ENCODE peak calls at places on chromosome 14, in nine cellular contexts. One of them, this sample, is unnamed.

GRCh38 chr14:71139058-71139946 is 232.0 kb downstream of the PCNX1 start:
- DNase-seq in K562: peak; percentile 66
- DNase-seq in prostate gland: peak; percentile 14
- DNase-seq in spleen: peak; percentile 87
- DNase-seq in GM23338: peak; percentile 85
- DNase-seq in transverse colon: peak; percentile 61
- DNase-seq in HCT116: peak; percentile 21
- DNase-seq in sigmoid colon: no peak
- DNase-seq in stomach: peak; percentile 54
- DNase-seq in this sample: no peak

GRCh38 chr14:59356298-59356697 is 108.9 kb downstream of the GPR135 start:
- DNase-seq in sigmoid colon: no peak
- DNase-seq in K562: no peak
- DNase-seq in stomach: no peak
- DNase-seq in prostate gland: no peak
- DNase-seq in GM23338: no peak
- DNase-seq in HCT116: no peak
- DNase-seq in transverse colon: no peak
- DNase-seq in spleen: no peak
- DNase-seq in this sample: no peak

GRCh38 chr14:71475916-71476315 is 456.3 kb upstream of the RGS6 start:
- DNase-seq in HCT116: no peak
- DNase-seq in sigmoid colon: no peak
- DNase-seq in K562: no peak
- DNase-seq in prostate gland: no peak
- DNase-seq in spleen: no peak
- DNase-seq in GM23338: no peak
- DNase-seq in stomach: no peak
- DNase-seq in transverse colon: no peak
- DNase-seq in this sample: no peak

GRCh38 chr14:89855961-89856360 is 98.6 kb downstream of the EFCAB11 start:
- DNase-seq in spleen: no peak
- DNase-seq in stomach: no peak
- DNase-seq in prostate gland: no peak
- DNase-seq in GM23338: no peak
- DNase-seq in transverse colon: no peak
- DNase-seq in sigmoid colon: no peak
- DNase-seq in K562: no peak
- DNase-seq in HCT116: no peak
- DNase-seq in this sample: no peak

GRCh38 chr14:100074431-100075100 is 9.3 kb downstream of the EVL start:
- DNase-seq in HCT116: no peak
- DNase-seq in transverse colon: no peak
- DNase-seq in stomach: no peak
- DNase-seq in spleen: no peak
- DNase-seq in GM23338: no peak
- DNase-seq in K562: no peak
- DNase-seq in prostate gland: no peak
- DNase-seq in sigmoid colon: no peak
- DNase-seq in this sample: no peak

GRCh38 chr14:34713681-34714319 is 593 bp downstream of the CFL2 start:
- DNase-seq in K562: peak; percentile 29
- DNase-seq in HCT116: no peak
- DNase-seq in transverse colon: peak; percentile 37
- DNase-seq in spleen: no peak
- DNase-seq in stomach: peak; percentile 27
- DNase-seq in sigmoid colon: peak; percentile 79
- DNase-seq in GM23338: peak; percentile 33
- DNase-seq in prostate gland: peak; percentile 28
- DNase-seq in this sample: no peak

GRCh38 chr14:96362071-96362964 is 823 bp downstream of the ATG2B start:
- DNase-seq in HCT116: peak; percentile 63
- DNase-seq in GM23338: peak; percentile 33
- DNase-seq in transverse colon: peak; percentile 68
- DNase-seq in stomach: peak; percentile 44
- DNase-seq in spleen: peak; percentile 74
- DNase-seq in sigmoid colon: no peak
- DNase-seq in K562: peak; percentile 69
- DNase-seq in prostate gland: peak; percentile 84
- DNase-seq in this sample: peak; percentile 19

GRCh38 chr14:102594514-102595175 is 2.2 kb downstream of the RCOR1 start:
- DNase-seq in sigmoid colon: peak; percentile 81
- DNase-seq in HCT116: peak; percentile 63
- DNase-seq in stomach: peak; percentile 75
- DNase-seq in K562: peak; percentile 84
- DNase-seq in spleen: peak; percentile 87
- DNase-seq in prostate gland: peak; percentile 42
- DNase-seq in transverse colon: peak; percentile 85
- DNase-seq in GM23338: peak; percentile 85
- DNase-seq in this sample: peak; percentile 61

GRCh38 chr14:31207746-31208545 is at the start of gene HECTD1:
- DNase-seq in stomach: peak; percentile 89
- DNase-seq in K562: peak; percentile 89
- DNase-seq in spleen: no peak
- DNase-seq in GM23338: peak; percentile 90
- DNase-seq in prostate gland: peak; percentile 89
- DNase-seq in transverse colon: peak; percentile 93
- DNase-seq in HCT116: peak; percentile 67
- DNase-seq in sigmoid colon: peak; percentile 95
- DNase-seq in this sample: peak; percentile 52

GRCh38 chr14:23561873-23562821 is 5.4 kb downstream of the AP1G2 start:
- DNase-seq in K562: no peak
- DNase-seq in stomach: no peak
- DNase-seq in sigmoid colon: peak; percentile 85
- DNase-seq in HCT116: no peak
- DNase-seq in spleen: no peak
- DNase-seq in GM23338: no peak
- DNase-seq in transverse colon: no peak
- DNase-seq in prostate gland: no peak
- DNase-seq in this sample: no peak

GRCh38 chr14:40447032-40447431 is 1014.8 kb upstream of the FBXO33 start:
- DNase-seq in GM23338: peak; percentile 11
- DNase-seq in stomach: no peak
- DNase-seq in transverse colon: no peak
- DNase-seq in HCT116: no peak
- DNase-seq in sigmoid colon: no peak
- DNase-seq in spleen: no peak
- DNase-seq in K562: no peak
- DNase-seq in prostate gland: no peak
- DNase-seq in this sample: no peak

GRCh38 chr14:76546426-76547221 is 170.7 kb downstream of the ESRRB start:
- DNase-seq in GM23338: peak; percentile 87
- DNase-seq in stomach: no peak
- DNase-seq in transverse colon: no peak
- DNase-seq in sigmoid colon: no peak
- DNase-seq in HCT116: peak; percentile 50
- DNase-seq in prostate gland: no peak
- DNase-seq in spleen: no peak
- DNase-seq in K562: peak; percentile 50
- DNase-seq in this sample: no peak

GRCh38 chr14:93772263-93772662 is 16.0 kb downstream of the PRIMA1 start:
- DNase-seq in HCT116: no peak
- DNase-seq in GM23338: no peak
- DNase-seq in prostate gland: no peak
- DNase-seq in spleen: no peak
- DNase-seq in sigmoid colon: peak; percentile 86
- DNase-seq in K562: no peak
- DNase-seq in stomach: peak; percentile 72
- DNase-seq in transverse colon: no peak
- DNase-seq in this sample: peak; percentile 39

GRCh38 chr14:91898256-91898843 is 31.0 kb upstream of the TC2N start:
- DNase-seq in spleen: no peak
- DNase-seq in stomach: no peak
- DNase-seq in sigmoid colon: no peak
- DNase-seq in transverse colon: no peak
- DNase-seq in prostate gland: no peak
- DNase-seq in K562: no peak
- DNase-seq in HCT116: no peak
- DNase-seq in GM23338: no peak
- DNase-seq in this sample: no peak

GRCh38 chr14:91899777-91900176 is 32.4 kb upstream of the TC2N start:
- DNase-seq in transverse colon: no peak
- DNase-seq in HCT116: no peak
- DNase-seq in GM23338: no peak
- DNase-seq in sigmoid colon: no peak
- DNase-seq in prostate gland: no peak
- DNase-seq in spleen: no peak
- DNase-seq in K562: no peak
- DNase-seq in stomach: no peak
- DNase-seq in this sample: no peak

GRCh38 chr14:91899213-91899612 is 31.9 kb upstream of the TC2N start:
- DNase-seq in stomach: peak; percentile 70
- DNase-seq in HCT116: no peak
- DNase-seq in prostate gland: no peak
- DNase-seq in sigmoid colon: no peak
- DNase-seq in spleen: no peak
- DNase-seq in GM23338: no peak
- DNase-seq in K562: no peak
- DNase-seq in transverse colon: no peak
- DNase-seq in this sample: peak; percentile 54

GRCh38 chr14:91896419-91896818 is 29.1 kb upstream of the TC2N start:
- DNase-seq in HCT116: no peak
- DNase-seq in stomach: no peak
- DNase-seq in transverse colon: no peak
- DNase-seq in K562: no peak
- DNase-seq in GM23338: no peak
- DNase-seq in sigmoid colon: no peak
- DNase-seq in prostate gland: no peak
- DNase-seq in spleen: no peak
- DNase-seq in this sample: no peak

DNA sequence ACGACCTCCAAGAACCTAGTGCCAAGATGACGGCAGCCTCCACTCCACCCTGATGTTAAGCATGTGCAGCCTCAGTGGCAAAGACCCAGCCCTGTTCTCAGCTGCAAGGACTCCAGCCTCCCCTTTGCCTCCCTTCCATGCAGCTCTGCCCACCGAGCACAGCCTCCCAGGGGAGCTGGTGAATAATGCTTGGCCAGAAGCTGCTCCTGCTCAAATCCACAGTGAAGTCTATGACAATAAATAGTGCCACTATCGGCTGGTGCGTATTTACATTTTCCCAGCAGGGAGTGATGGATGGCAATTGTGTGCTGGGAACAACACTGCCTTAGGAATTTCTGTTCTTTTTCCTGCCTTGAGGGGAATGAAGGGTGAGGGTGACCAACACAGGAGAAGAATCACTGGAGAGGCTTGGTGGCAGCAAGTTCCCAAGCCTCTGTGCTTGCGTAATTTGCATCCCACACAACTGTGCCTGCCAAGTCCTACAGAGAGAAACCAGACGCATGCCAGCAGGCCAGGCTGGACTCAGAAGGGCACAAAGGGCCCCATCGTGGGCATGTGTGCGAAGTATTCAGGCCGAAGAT is 29.9 kb upstream of the TC2N start:
- DNase-seq in stomach: peak; percentile 80
- DNase-seq in K562: no peak
- DNase-seq in transverse colon: peak; percentile 17
- DNase-seq in GM23338: peak; percentile 33
- DNase-seq in spleen: no peak
- DNase-seq in prostate gland: peak; percentile 36
- DNase-seq in HCT116: no peak
- DNase-seq in sigmoid colon: peak; percentile 91
- DNase-seq in this sample: peak; percentile 87
- TF ChIP-seq POLR2AphosphoS5 in stomach: peak; percentile 83
- TF ChIP-seq POLR2AphosphoS5 in K562: no peak
- TF ChIP-seq POLR2AphosphoS5 in transverse colon: peak; percentile 70
- TF ChIP-seq POLR2AphosphoS5 in GM23338: no peak
- TF ChIP-seq POLR2AphosphoS5 in spleen: peak; percentile 61
- TF ChIP-seq POLR2AphosphoS5 in prostate gland: no peak
- TF ChIP-seq POLR2AphosphoS5 in HCT116: no peak
- TF ChIP-seq POLR2AphosphoS5 in sigmoid colon: peak; percentile 84
- TF ChIP-seq POLR2AphosphoS5 in this sample: peak; percentile 31

GRCh38 chr14:73759714-73760597 is 45.8 kb upstream of the PNMA1 start:
- DNase-seq in HCT116: peak; percentile 88
- DNase-seq in GM23338: peak; percentile 97
- DNase-seq in sigmoid colon: peak; percentile 98
- DNase-seq in K562: peak; percentile 95
- DNase-seq in transverse colon: peak; percentile 97
- DNase-seq in stomach: peak; percentile 98
- DNase-seq in prostate gland: peak; percentile 98
- DNase-seq in spleen: peak; percentile 100
- DNase-seq in this sample: peak; percentile 96

GRCh38 chr14:73757876-73758391 is 43.8 kb upstream of the PNMA1 start:
- DNase-seq in HCT116: no peak
- DNase-seq in transverse colon: no peak
- DNase-seq in stomach: no peak
- DNase-seq in spleen: peak; percentile 80
- DNase-seq in sigmoid colon: peak; percentile 70
- DNase-seq in K562: no peak
- DNase-seq in GM23338: no peak
- DNase-seq in prostate gland: no peak
- DNase-seq in this sample: no peak

GRCh38 chr14:73759183-73759713 is 45.1 kb upstream of the PNMA1 start:
- DNase-seq in sigmoid colon: peak; percentile 91
- DNase-seq in prostate gland: no peak
- DNase-seq in HCT116: no peak
- DNase-seq in transverse colon: peak; percentile 74
- DNase-seq in GM23338: peak; percentile 15
- DNase-seq in spleen: peak; percentile 94
- DNase-seq in stomach: peak; percentile 64
- DNase-seq in K562: peak; percentile 77
- DNase-seq in this sample: no peak

GRCh38 chr14:73757381-73757780 is 43.2 kb upstream of the PNMA1 start:
- DNase-seq in transverse colon: no peak
- DNase-seq in sigmoid colon: no peak
- DNase-seq in stomach: no peak
- DNase-seq in prostate gland: no peak
- DNase-seq in spleen: peak; percentile 61
- DNase-seq in K562: no peak
- DNase-seq in GM23338: no peak
- DNase-seq in HCT116: no peak
- DNase-seq in this sample: no peak

GRCh38 chr14:73758392-73759182 is 44.4 kb upstream of the PNMA1 start:
- DNase-seq in stomach: peak; percentile 82
- DNase-seq in GM23338: peak; percentile 90
- DNase-seq in transverse colon: peak; percentile 87
- DNase-seq in sigmoid colon: peak; percentile 92
- DNase-seq in prostate gland: peak; percentile 77
- DNase-seq in K562: peak; percentile 88
- DNase-seq in HCT116: peak; percentile 63
- DNase-seq in spleen: peak; percentile 96
- DNase-seq in this sample: peak; percentile 63
- TF ChIP-seq POLR2AphosphoS5 in stomach: peak; percentile 25
- TF ChIP-seq POLR2AphosphoS5 in GM23338: no peak
- TF ChIP-seq POLR2AphosphoS5 in transverse colon: peak; percentile 49
- TF ChIP-seq POLR2AphosphoS5 in sigmoid colon: peak; percentile 35
- TF ChIP-seq POLR2AphosphoS5 in prostate gland: peak; percentile 41
- TF ChIP-seq POLR2AphosphoS5 in K562: no peak
- TF ChIP-seq POLR2AphosphoS5 in HCT116: peak; percentile 25
- TF ChIP-seq POLR2AphosphoS5 in spleen: peak; percentile 89
- TF ChIP-seq POLR2AphosphoS5 in this sample: no peak

GRCh38 chr14:90924618-90925345 is 108.6 kb upstream of the TTC7B start:
- DNase-seq in spleen: no peak
- DNase-seq in HCT116: no peak
- DNase-seq in prostate gland: no peak
- DNase-seq in GM23338: no peak
- DNase-seq in stomach: peak; percentile 56
- DNase-seq in K562: no peak
- DNase-seq in transverse colon: no peak
- DNase-seq in sigmoid colon: no peak
- DNase-seq in this sample: no peak
- TF ChIP-seq POLR2AphosphoS5 in spleen: no peak
- TF ChIP-seq POLR2AphosphoS5 in HCT116: no peak
- TF ChIP-seq POLR2AphosphoS5 in prostate gland: no peak
- TF ChIP-seq POLR2AphosphoS5 in GM23338: no peak
- TF ChIP-seq POLR2AphosphoS5 in stomach: no peak
- TF ChIP-seq POLR2AphosphoS5 in K562: no peak
- TF ChIP-seq POLR2AphosphoS5 in transverse colon: no peak
- TF ChIP-seq POLR2AphosphoS5 in sigmoid colon: no peak
- TF ChIP-seq POLR2AphosphoS5 in this sample: no peak

GRCh38 chr14:54719406-54719805 is 152.5 kb downstream of the SAMD4A start:
- DNase-seq in spleen: no peak
- DNase-seq in stomach: no peak
- DNase-seq in sigmoid colon: no peak
- DNase-seq in HCT116: no peak
- DNase-seq in prostate gland: no peak
- DNase-seq in transverse colon: no peak
- DNase-seq in GM23338: no peak
- DNase-seq in K562: no peak
- DNase-seq in this sample: no peak
- TF ChIP-seq POLR2AphosphoS5 in spleen: no peak
- TF ChIP-seq POLR2AphosphoS5 in stomach: no peak
- TF ChIP-seq POLR2AphosphoS5 in sigmoid colon: no peak
- TF ChIP-seq POLR2AphosphoS5 in HCT116: no peak
- TF ChIP-seq POLR2AphosphoS5 in prostate gland: no peak
- TF ChIP-seq POLR2AphosphoS5 in transverse colon: no peak
- TF ChIP-seq POLR2AphosphoS5 in GM23338: no peak
- TF ChIP-seq POLR2AphosphoS5 in K562: no peak
- TF ChIP-seq POLR2AphosphoS5 in this sample: no peak

This sample was measured in breast epithelium.